ENCODE peak calls at places on chromosomes 2 and 18, in nine cellular contexts. One of them, this sample, is unnamed.

GRCh38 chr2:230849633-230850357 is 14.9 kb upstream of the ITM2C start:
- DNase-seq in GM23248: peak; percentile 30
- DNase-seq in caudate nucleus: no peak
- DNase-seq in amygdala: no peak
- DNase-seq in substantia nigra: no peak
- DNase-seq in psoas muscle: peak; percentile 63
- DNase-seq in GM12865: peak; percentile 65
- DNase-seq in hippocampal formation: no peak
- DNase-seq in left ventricle myocardium superior: peak; percentile 67
- DNase-seq in this sample: peak; percentile 84

GRCh38 chr2:239920616-239921365 is 104.4 kb downstream of the NDUFA10 start:
- DNase-seq in GM23248: no peak
- DNase-seq in substantia nigra: no peak
- DNase-seq in amygdala: no peak
- DNase-seq in psoas muscle: no peak
- DNase-seq in caudate nucleus: no peak
- DNase-seq in hippocampal formation: no peak
- DNase-seq in left ventricle myocardium superior: no peak
- DNase-seq in GM12865: no peak
- DNase-seq in this sample: no peak

GRCh38 chr2:32758232-32758631 is 130.4 kb downstream of the TTC27 start:
- DNase-seq in hippocampal formation: no peak
- DNase-seq in substantia nigra: no peak
- DNase-seq in GM23248: no peak
- DNase-seq in caudate nucleus: no peak
- DNase-seq in psoas muscle: no peak
- DNase-seq in GM12865: no peak
- DNase-seq in left ventricle myocardium superior: peak; percentile 44
- DNase-seq in amygdala: no peak
- DNase-seq in this sample: no peak

GRCh38 chr2:233470839-233471238 is 95.7 kb downstream of the USP40 start:
- DNase-seq in GM12865: no peak
- DNase-seq in GM23248: no peak
- DNase-seq in hippocampal formation: no peak
- DNase-seq in substantia nigra: no peak
- DNase-seq in caudate nucleus: no peak
- DNase-seq in psoas muscle: peak; percentile 46
- DNase-seq in left ventricle myocardium superior: no peak
- DNase-seq in amygdala: no peak
- DNase-seq in this sample: no peak

GRCh38 chr2:234821946-234822470 is 129.8 kb upstream of the SH3BP4 start:
- DNase-seq in amygdala: no peak
- DNase-seq in GM23248: peak; percentile 32
- DNase-seq in caudate nucleus: no peak
- DNase-seq in GM12865: no peak
- DNase-seq in substantia nigra: no peak
- DNase-seq in hippocampal formation: no peak
- DNase-seq in psoas muscle: no peak
- DNase-seq in left ventricle myocardium superior: no peak
- DNase-seq in this sample: no peak

GRCh38 chr2:237232166-237232565 is 146.5 kb downstream of the COPS8 start:
- DNase-seq in caudate nucleus: no peak
- DNase-seq in amygdala: no peak
- DNase-seq in hippocampal formation: no peak
- DNase-seq in psoas muscle: no peak
- DNase-seq in GM23248: peak; percentile 37
- DNase-seq in left ventricle myocardium superior: no peak
- DNase-seq in GM12865: no peak
- DNase-seq in substantia nigra: no peak
- DNase-seq in this sample: no peak

GRCh38 chr2:187438459-187438858 is 9.6 kb downstream of the CALCRL start:
- DNase-seq in left ventricle myocardium superior: no peak
- DNase-seq in psoas muscle: no peak
- DNase-seq in amygdala: no peak
- DNase-seq in GM23248: no peak
- DNase-seq in caudate nucleus: no peak
- DNase-seq in hippocampal formation: no peak
- DNase-seq in substantia nigra: no peak
- DNase-seq in GM12865: no peak
- DNase-seq in this sample: no peak

GRCh38 chr2:226352941-226353558 is 446.6 kb downstream of the IRS1 start:
- DNase-seq in left ventricle myocardium superior: no peak
- DNase-seq in amygdala: no peak
- DNase-seq in psoas muscle: peak; percentile 75
- DNase-seq in GM12865: no peak
- DNase-seq in hippocampal formation: no peak
- DNase-seq in GM23248: no peak
- DNase-seq in caudate nucleus: no peak
- DNase-seq in substantia nigra: no peak
- DNase-seq in this sample: no peak

GRCh38 chr2:218894168-218895157 is 13.8 kb downstream of the WNT10A start:
- DNase-seq in psoas muscle: no peak
- DNase-seq in GM12865: no peak
- DNase-seq in GM23248: no peak
- DNase-seq in hippocampal formation: no peak
- DNase-seq in amygdala: no peak
- DNase-seq in caudate nucleus: no peak
- DNase-seq in substantia nigra: no peak
- DNase-seq in left ventricle myocardium superior: no peak
- DNase-seq in this sample: no peak

GRCh38 chr18:39489426-39489825 is 1923.8 kb upstream of the CELF4 start:
- DNase-seq in hippocampal formation: no peak
- DNase-seq in amygdala: no peak
- DNase-seq in GM23248: peak; percentile 2
- DNase-seq in substantia nigra: no peak
- DNase-seq in psoas muscle: no peak
- DNase-seq in left ventricle myocardium superior: no peak
- DNase-seq in caudate nucleus: no peak
- DNase-seq in GM12865: no peak
- DNase-seq in this sample: no peak

GRCh38 chr2:187338679-187339121 is 109.4 kb downstream of the CALCRL start:
- DNase-seq in GM23248: no peak
- DNase-seq in psoas muscle: peak; percentile 43
- DNase-seq in caudate nucleus: no peak
- DNase-seq in substantia nigra: no peak
- DNase-seq in amygdala: no peak
- DNase-seq in left ventricle myocardium superior: peak; percentile 21
- DNase-seq in hippocampal formation: no peak
- DNase-seq in GM12865: no peak
- DNase-seq in this sample: no peak

GRCh38 chr2:71609441-71609840 is 156.1 kb downstream of the DYSF start:
- DNase-seq in psoas muscle: no peak
- DNase-seq in left ventricle myocardium superior: peak; percentile 2
- DNase-seq in substantia nigra: no peak
- DNase-seq in amygdala: no peak
- DNase-seq in GM12865: no peak
- DNase-seq in caudate nucleus: no peak
- DNase-seq in GM23248: peak; percentile 77
- DNase-seq in hippocampal formation: no peak
- DNase-seq in this sample: no peak

GRCh38 chr2:17252258-17252657 is 266.0 kb downstream of the RAD51AP2 start:
- DNase-seq in substantia nigra: no peak
- DNase-seq in left ventricle myocardium superior: no peak
- DNase-seq in GM23248: no peak
- DNase-seq in psoas muscle: no peak
- DNase-seq in GM12865: no peak
- DNase-seq in hippocampal formation: no peak
- DNase-seq in caudate nucleus: no peak
- DNase-seq in amygdala: no peak
- DNase-seq in this sample: no peak

GRCh38 chr2:147399011-147399410 is 445.8 kb upstream of the ACVR2A start:
- DNase-seq in left ventricle myocardium superior: no peak
- DNase-seq in caudate nucleus: no peak
- DNase-seq in GM23248: no peak
- DNase-seq in psoas muscle: no peak
- DNase-seq in GM12865: no peak
- DNase-seq in substantia nigra: no peak
- DNase-seq in hippocampal formation: no peak
- DNase-seq in amygdala: no peak
- DNase-seq in this sample: no peak

GRCh38 chr2:64931536-64932326 is 57.5 kb upstream of the SLC1A4 start:
- DNase-seq in amygdala: no peak
- DNase-seq in caudate nucleus: no peak
- DNase-seq in hippocampal formation: no peak
- DNase-seq in left ventricle myocardium superior: no peak
- DNase-seq in substantia nigra: no peak
- DNase-seq in GM23248: no peak
- DNase-seq in GM12865: peak; percentile 43
- DNase-seq in psoas muscle: no peak
- DNase-seq in this sample: no peak

GRCh38 chr2:137221797-137222492 is 456.6 kb downstream of the THSD7B start:
- DNase-seq in caudate nucleus: no peak
- DNase-seq in substantia nigra: no peak
- DNase-seq in amygdala: no peak
- DNase-seq in left ventricle myocardium superior: no peak
- DNase-seq in GM12865: no peak
- DNase-seq in psoas muscle: no peak
- DNase-seq in GM23248: peak; percentile 16
- DNase-seq in hippocampal formation: no peak
- DNase-seq in this sample: peak; percentile 9

GRCh38 chr2:189608799-189609422 is 28.3 kb upstream of the SLC40A1 start:
- DNase-seq in GM23248: peak; percentile 73
- DNase-seq in amygdala: no peak
- DNase-seq in substantia nigra: no peak
- DNase-seq in left ventricle myocardium superior: no peak
- DNase-seq in psoas muscle: no peak
- DNase-seq in GM12865: no peak
- DNase-seq in caudate nucleus: no peak
- DNase-seq in hippocampal formation: no peak
- DNase-seq in this sample: no peak

GRCh38 chr2:159015174-159015573 is 46.7 kb downstream of the TANC1 start:
- DNase-seq in left ventricle myocardium superior: no peak
- DNase-seq in substantia nigra: no peak
- DNase-seq in psoas muscle: no peak
- DNase-seq in hippocampal formation: no peak
- DNase-seq in GM23248: no peak
- DNase-seq in amygdala: no peak
- DNase-seq in GM12865: no peak
- DNase-seq in caudate nucleus: no peak
- DNase-seq in this sample: no peak

GRCh38 chr2:220835563-220835962 is 736.5 kb downstream of the EPHA4 start:
- DNase-seq in GM23248: peak; percentile 38
- DNase-seq in psoas muscle: no peak
- DNase-seq in substantia nigra: no peak
- DNase-seq in caudate nucleus: no peak
- DNase-seq in GM12865: no peak
- DNase-seq in left ventricle myocardium superior: no peak
- DNase-seq in hippocampal formation: no peak
- DNase-seq in amygdala: no peak
- DNase-seq in this sample: no peak

GRCh38 chr2:7685342-7686015 is 768.3 kb downstream of the RNF144A start:
- DNase-seq in psoas muscle: no peak
- DNase-seq in GM12865: no peak
- DNase-seq in substantia nigra: no peak
- DNase-seq in GM23248: peak; percentile 85
- DNase-seq in caudate nucleus: no peak
- DNase-seq in amygdala: no peak
- DNase-seq in hippocampal formation: no peak
- DNase-seq in left ventricle myocardium superior: no peak
- DNase-seq in this sample: no peak

GRCh38 chr18:36187138-36187825 is at the start of gene MOCOS:
- DNase-seq in substantia nigra: peak; percentile 13
- DNase-seq in psoas muscle: peak; percentile 84
- DNase-seq in GM23248: peak; percentile 87
- DNase-seq in amygdala: no peak
- DNase-seq in left ventricle myocardium superior: peak; percentile 88
- DNase-seq in caudate nucleus: no peak
- DNase-seq in hippocampal formation: no peak
- DNase-seq in GM12865: peak; percentile 69
- DNase-seq in this sample: peak; percentile 83

GRCh38 chr2:27118525-27119329 is at the start of gene CGREF1:
- DNase-seq in substantia nigra: no peak
- DNase-seq in left ventricle myocardium superior: no peak
- DNase-seq in GM23248: peak; percentile 58
- DNase-seq in amygdala: no peak
- DNase-seq in GM12865: peak; percentile 34
- DNase-seq in caudate nucleus: no peak
- DNase-seq in hippocampal formation: no peak
- DNase-seq in psoas muscle: no peak
- DNase-seq in this sample: no peak

GRCh38 chr18:42275949-42276730 is 321.1 kb downstream of the PIK3C3 start:
- DNase-seq in amygdala: no peak
- DNase-seq in left ventricle myocardium superior: no peak
- DNase-seq in substantia nigra: no peak
- DNase-seq in GM12865: no peak
- DNase-seq in psoas muscle: no peak
- DNase-seq in GM23248: no peak
- DNase-seq in caudate nucleus: no peak
- DNase-seq in hippocampal formation: no peak
- DNase-seq in this sample: no peak

GRCh38 chr2:84173041-84173440 is 286.0 kb downstream of the SUCLG1 start:
- DNase-seq in caudate nucleus: no peak
- DNase-seq in amygdala: no peak
- DNase-seq in GM12865: no peak
- DNase-seq in left ventricle myocardium superior: no peak
- DNase-seq in hippocampal formation: no peak
- DNase-seq in GM23248: no peak
- DNase-seq in psoas muscle: no peak
- DNase-seq in substantia nigra: no peak
- DNase-seq in this sample: no peak

GRCh38 chr18:31513189-31513907 is 15.4 kb downstream of the DSG2 start:
- DNase-seq in hippocampal formation: no peak
- DNase-seq in psoas muscle: no peak
- DNase-seq in caudate nucleus: no peak
- DNase-seq in substantia nigra: no peak
- DNase-seq in amygdala: no peak
- DNase-seq in GM23248: peak; percentile 19
- DNase-seq in left ventricle myocardium superior: no peak
- DNase-seq in GM12865: no peak
- DNase-seq in this sample: no peak

GRCh38 chr2:26989156-26989555 is 18.7 kb downstream of the MAPRE3 start:
- DNase-seq in GM12865: no peak
- DNase-seq in caudate nucleus: no peak
- DNase-seq in left ventricle myocardium superior: no peak
- DNase-seq in amygdala: no peak
- DNase-seq in GM23248: peak; percentile 60
- DNase-seq in hippocampal formation: no peak
- DNase-seq in substantia nigra: no peak
- DNase-seq in psoas muscle: no peak
- DNase-seq in this sample: no peak

This sample was measured in GM10248.